ENCODE peak calls at places on chromosomes 5 and 9, in seven cellular contexts. One of them, this sample, is unnamed.

GRCh38 chr5:131382407-131383395 is 118.8 kb downstream of the CDC42SE2 start:
- DNase-seq in HCT116: peak; percentile 50
- DNase-seq in K562: peak; percentile 58
- DNase-seq in GM12878: peak; percentile 71
- DNase-seq in SK-N-SH: peak; percentile 64
- DNase-seq in H1: peak; percentile 31
- DNase-seq in HepG2: peak; percentile 66
- DNase-seq in this sample: peak; percentile 81

GRCh38 chr9:124487491-124488182 is 19.6 kb downstream of the NR5A1 start:
- DNase-seq in HCT116: no peak
- DNase-seq in K562: peak; percentile 43
- DNase-seq in GM12878: no peak
- DNase-seq in SK-N-SH: no peak
- DNase-seq in H1: no peak
- DNase-seq in HepG2: no peak
- DNase-seq in this sample: no peak

GRCh38 chr5:131353991-131354390 is 90.1 kb downstream of the CDC42SE2 start:
- DNase-seq in HCT116: no peak
- DNase-seq in K562: no peak
- DNase-seq in GM12878: no peak
- DNase-seq in SK-N-SH: no peak
- DNase-seq in H1: no peak
- DNase-seq in HepG2: no peak
- DNase-seq in this sample: no peak

GRCh38 chr5:176700239-176700847 is 53.1 kb downstream of the TSPAN17 start:
- DNase-seq in HCT116: no peak
- DNase-seq in K562: peak; percentile 47
- DNase-seq in GM12878: no peak
- DNase-seq in SK-N-SH: peak; percentile 85
- DNase-seq in H1: peak; percentile 47
- DNase-seq in HepG2: no peak
- DNase-seq in this sample: peak; percentile 47

GRCh38 chr9:133031496-133031911 is 707 bp downstream of the GTF3C5 start:
- DNase-seq in HCT116: peak; percentile 32
- DNase-seq in K562: no peak
- DNase-seq in GM12878: no peak
- DNase-seq in SK-N-SH: no peak
- DNase-seq in H1: no peak
- DNase-seq in HepG2: no peak
- DNase-seq in this sample: no peak

GRCh38 chr5:135739383-135739961 is 95.0 kb upstream of the SLC25A48 start:
- DNase-seq in HCT116: no peak
- DNase-seq in K562: no peak
- DNase-seq in GM12878: no peak
- DNase-seq in SK-N-SH: no peak
- DNase-seq in H1: no peak
- DNase-seq in HepG2: no peak
- DNase-seq in this sample: no peak

GRCh38 chr5:33608476-33609026 is 167.8 kb downstream of the TARS1 start:
- DNase-seq in HCT116: no peak
- DNase-seq in K562: no peak
- DNase-seq in GM12878: no peak
- DNase-seq in SK-N-SH: peak; percentile 34
- DNase-seq in H1: no peak
- DNase-seq in HepG2: no peak
- DNase-seq in this sample: no peak

GRCh38 chr9:35521708-35522107 is 31.8 kb downstream of the RUSC2 start:
- DNase-seq in HCT116: no peak
- DNase-seq in K562: no peak
- DNase-seq in GM12878: no peak
- DNase-seq in SK-N-SH: no peak
- DNase-seq in H1: no peak
- DNase-seq in HepG2: no peak
- DNase-seq in this sample: no peak

GRCh38 chr9:112780637-112781036 is 30.1 kb downstream of the SNX30 start:
- DNase-seq in HCT116: no peak
- DNase-seq in K562: no peak
- DNase-seq in GM12878: no peak
- DNase-seq in SK-N-SH: no peak
- DNase-seq in H1: no peak
- DNase-seq in HepG2: no peak
- DNase-seq in this sample: no peak

GRCh38 chr5:97714426-97714825 is 531.4 kb upstream of the RIOK2 start:
- DNase-seq in HCT116: no peak
- DNase-seq in K562: no peak
- DNase-seq in GM12878: no peak
- DNase-seq in SK-N-SH: no peak
- DNase-seq in H1: no peak
- DNase-seq in HepG2: no peak
- DNase-seq in this sample: no peak

GRCh38 chr9:16321461-16322119 is 548.9 kb downstream of the BNC2 start:
- DNase-seq in HCT116: no peak
- DNase-seq in K562: no peak
- DNase-seq in GM12878: no peak
- DNase-seq in SK-N-SH: peak; percentile 43
- DNase-seq in H1: no peak
- DNase-seq in HepG2: no peak
- DNase-seq in this sample: no peak

GRCh38 chr5:59673438-59674058 is 220.0 kb downstream of the PDE4D start:
- DNase-seq in HCT116: peak; percentile 8
- DNase-seq in K562: peak; percentile 28
- DNase-seq in GM12878: no peak
- DNase-seq in SK-N-SH: peak; percentile 24
- DNase-seq in H1: no peak
- DNase-seq in HepG2: peak; percentile 16
- DNase-seq in this sample: peak; percentile 75

GRCh38 chr9:125748511-125749099 is 1.4 kb downstream of the PBX3 start:
- DNase-seq in HCT116: no peak
- DNase-seq in K562: no peak
- DNase-seq in GM12878: no peak
- DNase-seq in SK-N-SH: peak; percentile 29
- DNase-seq in H1: no peak
- DNase-seq in HepG2: no peak
- DNase-seq in this sample: no peak

GRCh38 chr9:137096785-137097546 is 10.2 kb downstream of the MAN1B1 start:
- DNase-seq in HCT116: no peak
- DNase-seq in K562: no peak
- DNase-seq in GM12878: no peak
- DNase-seq in SK-N-SH: no peak
- DNase-seq in H1: no peak
- DNase-seq in HepG2: no peak
- DNase-seq in this sample: no peak

GRCh38 chr5:10563132-10563939 is 534 bp upstream of the ANKRD33B start:
- DNase-seq in HCT116: no peak
- DNase-seq in K562: no peak
- DNase-seq in GM12878: no peak
- DNase-seq in SK-N-SH: peak; percentile 78
- DNase-seq in H1: no peak
- DNase-seq in HepG2: no peak
- DNase-seq in this sample: no peak

GRCh38 chr5:135135530-135136201 is 101.6 kb upstream of the PITX1 start:
- DNase-seq in HCT116: peak; percentile 36
- DNase-seq in K562: peak; percentile 55
- DNase-seq in GM12878: no peak
- DNase-seq in SK-N-SH: no peak
- DNase-seq in H1: no peak
- DNase-seq in HepG2: no peak
- DNase-seq in this sample: peak; percentile 24

GRCh38 chr5:153159611-153160010 is 330.9 kb upstream of the GRIA1 start:
- DNase-seq in HCT116: no peak
- DNase-seq in K562: no peak
- DNase-seq in GM12878: no peak
- DNase-seq in SK-N-SH: no peak
- DNase-seq in H1: no peak
- DNase-seq in HepG2: no peak
- DNase-seq in this sample: no peak

GRCh38 chr5:54022156-54022685 is 288.2 kb downstream of the ARL15 start:
- DNase-seq in HCT116: no peak
- DNase-seq in K562: no peak
- DNase-seq in GM12878: no peak
- DNase-seq in SK-N-SH: no peak
- DNase-seq in H1: no peak
- DNase-seq in HepG2: no peak
- DNase-seq in this sample: no peak
- TF ChIP-seq JUND in HCT116: no peak
- TF ChIP-seq JUND in K562: no peak
- TF ChIP-seq JUND in GM12878: no peak
- TF ChIP-seq JUND in SK-N-SH: no peak
- TF ChIP-seq JUND in H1: no peak
- TF ChIP-seq JUND in HepG2: no peak
- TF ChIP-seq JUND in this sample: no peak

GRCh38 chr5:68215888-68216736 is 556 bp downstream of the PIK3R1 start:
- DNase-seq in HCT116: no peak
- DNase-seq in K562: peak; percentile 67
- DNase-seq in GM12878: no peak
- DNase-seq in SK-N-SH: peak; percentile 82
- DNase-seq in H1: no peak
- DNase-seq in HepG2: peak; percentile 41
- DNase-seq in this sample: no peak

GRCh38 chr5:68215208-68215887 is at the start of gene PIK3R1:
- DNase-seq in HCT116: peak; percentile 64
- DNase-seq in K562: peak; percentile 95
- DNase-seq in GM12878: peak; percentile 74
- DNase-seq in SK-N-SH: peak; percentile 96
- DNase-seq in H1: peak; percentile 65
- DNase-seq in HepG2: peak; percentile 84
- DNase-seq in this sample: peak; percentile 95

GRCh38 chr5:68220260-68220659 is 4.7 kb downstream of the PIK3R1 start:
- DNase-seq in HCT116: no peak
- DNase-seq in K562: no peak
- DNase-seq in GM12878: no peak
- DNase-seq in SK-N-SH: no peak
- DNase-seq in H1: no peak
- DNase-seq in HepG2: no peak
- DNase-seq in this sample: no peak

GRCh38 chr5:68216737-68217231 is 1.2 kb downstream of the PIK3R1 start:
- DNase-seq in HCT116: no peak
- DNase-seq in K562: no peak
- DNase-seq in GM12878: no peak
- DNase-seq in SK-N-SH: peak; percentile 30
- DNase-seq in H1: no peak
- DNase-seq in HepG2: no peak
- DNase-seq in this sample: peak; percentile 27

DNA sequence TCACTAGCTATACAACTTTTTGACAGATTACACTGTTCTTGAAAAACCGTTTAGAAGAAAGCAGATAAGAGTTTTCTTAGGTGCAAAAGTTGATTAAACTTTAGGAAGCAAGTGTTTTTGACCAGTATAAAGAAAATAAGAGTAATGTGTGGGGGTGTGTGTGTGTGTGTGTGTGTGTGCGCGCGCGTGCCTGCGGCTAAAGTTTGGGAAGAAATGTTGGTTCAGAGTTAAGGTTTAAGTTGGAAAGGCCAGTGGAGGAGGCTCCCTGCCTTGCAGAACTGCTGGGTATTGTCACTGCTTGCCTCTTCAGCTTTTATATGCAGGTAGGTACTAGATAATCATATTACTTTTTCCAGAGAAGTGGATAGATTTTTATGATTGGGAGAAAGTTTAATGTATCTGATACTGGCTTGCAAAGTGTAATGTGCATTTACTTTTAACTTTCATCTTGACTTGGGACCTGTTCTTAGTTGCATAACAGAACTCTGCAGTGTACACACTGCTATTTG is 2.0 kb downstream of the PIK3R1 start:
- DNase-seq in HCT116: no peak
- DNase-seq in K562: no peak
- DNase-seq in GM12878: no peak
- DNase-seq in SK-N-SH: no peak
- DNase-seq in H1: no peak
- DNase-seq in HepG2: no peak
- DNase-seq in this sample: peak; percentile 6
- TF ChIP-seq JUND in HCT116: no peak
- TF ChIP-seq JUND in K562: no peak
- TF ChIP-seq JUND in GM12878: no peak
- TF ChIP-seq JUND in SK-N-SH: no peak
- TF ChIP-seq JUND in H1: no peak
- TF ChIP-seq JUND in HepG2: no peak
- TF ChIP-seq JUND in this sample: no peak

DNA sequence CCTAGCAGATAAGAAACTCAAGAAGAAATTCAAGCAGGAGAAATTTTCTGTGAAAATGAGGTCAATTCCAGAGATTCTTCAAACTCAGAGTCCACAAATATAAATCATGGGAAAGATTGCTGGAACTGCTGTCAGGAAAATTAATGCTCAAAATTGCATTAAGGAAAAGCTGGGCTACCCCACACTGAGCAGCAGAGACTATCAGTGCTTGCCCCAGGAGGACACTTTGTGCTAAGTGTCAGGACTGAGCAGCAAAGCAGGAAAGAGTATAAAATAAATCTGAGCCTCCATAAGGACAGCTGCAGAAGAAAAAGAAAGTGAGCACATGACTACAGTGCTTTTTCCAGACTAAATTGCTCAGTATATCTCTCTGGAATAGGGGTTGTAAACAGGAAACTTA is 81.6 kb downstream of the RGS7BP start:
- DNase-seq in HCT116: no peak
- DNase-seq in K562: no peak
- DNase-seq in GM12878: no peak
- DNase-seq in SK-N-SH: no peak
- DNase-seq in H1: no peak
- DNase-seq in HepG2: no peak
- DNase-seq in this sample: no peak
- TF ChIP-seq JUND in HCT116: no peak
- TF ChIP-seq JUND in K562: no peak
- TF ChIP-seq JUND in GM12878: no peak
- TF ChIP-seq JUND in SK-N-SH: no peak
- TF ChIP-seq JUND in H1: no peak
- TF ChIP-seq JUND in HepG2: no peak
- TF ChIP-seq JUND in this sample: no peak

GRCh38 chr5:137264573-137264972 is 234.6 kb downstream of the SPOCK1 start:
- DNase-seq in HCT116: no peak
- DNase-seq in K562: no peak
- DNase-seq in GM12878: no peak
- DNase-seq in SK-N-SH: no peak
- DNase-seq in H1: no peak
- DNase-seq in HepG2: no peak
- DNase-seq in this sample: no peak
- TF ChIP-seq JUND in HCT116: no peak
- TF ChIP-seq JUND in K562: no peak
- TF ChIP-seq JUND in GM12878: no peak
- TF ChIP-seq JUND in SK-N-SH: peak; percentile 59
- TF ChIP-seq JUND in H1: no peak
- TF ChIP-seq JUND in HepG2: no peak
- TF ChIP-seq JUND in this sample: no peak

DNA sequence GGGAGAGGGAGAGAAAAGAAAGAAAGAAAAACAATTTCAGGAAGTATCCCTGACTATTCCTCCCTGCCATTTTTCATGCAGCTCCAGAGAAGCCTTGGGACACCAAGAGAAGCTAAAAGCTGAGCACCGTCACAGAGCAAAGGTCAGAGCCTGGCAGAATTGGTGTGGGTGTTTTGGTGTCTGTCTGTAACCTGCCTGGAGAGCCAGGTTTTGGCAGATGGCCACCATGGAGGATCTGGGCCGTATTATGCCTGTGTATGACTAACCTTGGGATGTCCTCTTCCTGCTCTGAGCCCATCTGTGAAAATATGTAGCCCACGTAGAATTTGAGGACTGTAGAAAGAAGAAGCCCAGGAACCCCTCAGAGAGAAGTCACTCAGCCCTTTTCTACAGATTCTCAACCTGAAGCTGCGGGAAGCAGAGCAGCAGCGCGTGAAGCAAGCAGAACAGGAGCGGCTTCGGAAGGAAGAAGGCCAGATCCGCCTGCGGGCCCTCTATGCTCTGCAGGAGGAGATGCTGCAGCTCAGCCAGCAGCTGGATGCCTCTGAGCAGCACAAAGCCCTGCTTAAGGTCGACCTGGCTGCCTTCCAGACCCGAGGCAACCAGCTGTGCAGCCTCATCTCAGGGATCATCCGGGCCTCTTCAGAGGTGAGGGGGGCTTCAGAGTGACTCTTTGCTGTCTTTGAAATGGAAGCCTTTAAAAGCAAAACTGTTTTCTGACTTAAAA is 18.8 kb downstream of the GLE1 start:
- DNase-seq in HCT116: no peak
- DNase-seq in K562: no peak
- DNase-seq in GM12878: no peak
- DNase-seq in SK-N-SH: peak; percentile 87
- DNase-seq in H1: no peak
- DNase-seq in HepG2: no peak
- DNase-seq in this sample: no peak
- TF ChIP-seq JUND in HCT116: no peak
- TF ChIP-seq JUND in K562: no peak
- TF ChIP-seq JUND in GM12878: no peak
- TF ChIP-seq JUND in SK-N-SH: no peak
- TF ChIP-seq JUND in H1: no peak
- TF ChIP-seq JUND in HepG2: no peak
- TF ChIP-seq JUND in this sample: no peak

This sample was measured in T47D.